ENCODE peak calls at places on chromosomes 3 and 15, in seven cellular contexts. Q is breast epithelium; K is naive thymus-derived CD4-positive, alpha-beta T cell; M is heart left ventricle; R is H7; W is trophoblast cell; S is CD8-positive, alpha-beta T cell. H is an unnamed sample.

GRCh38 chr3:152100491-152101086 is 168.1 kb upstream of the MBNL1 start:
- DNase-seq in M (no peak), K (no peak), Q (no peak), S (peak; percentile 2), R (no peak), W (no peak), H (no peak)

GRCh38 chr15:40235201-40235890 is 3.5 kb upstream of the PAK6 start:
- DNase-seq in M (no peak), Q (no peak), K (no peak), R (peak; percentile 73), S (no peak), W (no peak), H (no peak)

GRCh38 chr3:69695933-69696332 is 43.3 kb upstream of the MITF start:
- DNase-seq in K (no peak), M (no peak), Q (no peak), R (no peak), W (no peak), S (no peak), H (no peak)

GRCh38 chr15:74787251-74788041 is 5.6 kb downstream of the CSK start:
- DNase-seq in W (no peak), S (peak; percentile 84), Q (no peak), R (peak; percentile 92), K (peak; percentile 95), M (peak; percentile 83), H (peak; percentile 72)

GRCh38 chr3:174376346-174376745 is 482.8 kb upstream of the NAALADL2 start:
- DNase-seq in K (no peak), Q (no peak), M (no peak), W (no peak), R (no peak), S (no peak), H (no peak)

GRCh38 chr15:50979041-50979440 is 70.6 kb downstream of the AP4E1 start:
- DNase-seq in R (no peak), W (no peak), M (no peak), Q (no peak), K (no peak), S (no peak), H (no peak)

GRCh38 chr3:39809995-39810595 is 686 bp downstream of the MYRIP start:
- DNase-seq in R (peak; percentile 51), W (no peak), M (no peak), Q (no peak), S (no peak), K (no peak), H (peak; percentile 29)

GRCh38 chr15:63598467-63599400 is 1.5 kb downstream of the FBXL22 start:
- DNase-seq in K (no peak), R (no peak), Q (no peak), S (no peak), W (no peak), M (no peak), H (peak; percentile 70)

GRCh38 chr3:122383915-122384697 is at the start of gene FAM162A:
- DNase-seq in W (peak; percentile 97), Q (peak; percentile 90), R (peak; percentile 90), K (peak; percentile 90), S (peak; percentile 92), M (peak; percentile 97), H (peak; percentile 96)

GRCh38 chr3:172868565-172869172 is 118.1 kb downstream of the ECT2 start:
- DNase-seq in R (no peak), M (no peak), W (no peak), K (no peak), S (no peak), Q (no peak), H (no peak)

GRCh38 chr15:70065006-70065722 is 32.6 kb downstream of the TLE3 start:
- DNase-seq in K (no peak), R (no peak), M (no peak), S (no peak), Q (no peak), W (no peak), H (peak; percentile 85)
- H3K36me3 ChIP-seq in K (peaks cover 88% of the 10 kb centered on the region), R (peaks cover 37% of the 10 kb centered on the region), M (peaks cover 63% of the 10 kb centered on the region), S (peaks cover 62% of the 10 kb centered on the region), Q (peaks cover 5% of the 10 kb centered on the region), W (peaks cover 68% of the 10 kb centered on the region), H (peaks cover 55% of the 10 kb centered on the region)

DNA sequence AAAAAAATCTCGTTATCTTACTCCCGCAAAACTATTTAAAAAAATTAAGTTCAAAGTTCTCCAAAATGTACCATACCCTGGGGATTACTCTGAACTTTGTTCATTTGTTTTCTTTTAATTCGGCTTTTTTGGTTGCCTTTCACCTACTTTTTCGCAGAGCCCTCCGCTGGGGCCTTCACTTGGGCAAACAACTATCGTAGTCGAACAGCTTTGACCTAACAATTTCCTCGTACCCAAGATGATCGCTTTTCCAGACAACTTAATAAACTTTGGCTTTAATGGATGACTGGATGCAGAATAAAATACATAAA is 2.7 kb downstream of the HDDC3 start:
- DNase-seq in Q (no peak), K (no peak), W (no peak), M (no peak), S (no peak), R (no peak), H (no peak)
- H3K4me3 ChIP-seq in Q (peak overlapping the region; percentile 88), K (peak overlapping the region; percentile 68), W (no peak overlapping the region), M (peak overlapping the region; percentile 64), S (peak overlapping the region; percentile 80), R (no peak overlapping the region), H (peak overlapping the region; percentile 68)

GRCh38 chr3:37993067-37993809 is 2.7 kb downstream of the VILL start:
- DNase-seq in K (no peak), R (peak; percentile 10), Q (peak; percentile 46), S (no peak), M (no peak), W (no peak), H (peak; percentile 25)
- H3K36me3 ChIP-seq in K (peaks cover 4% of the 10 kb centered on the region), R (no peaks in the 10 kb centered on the region), Q (no peaks in the 10 kb centered on the region), S (peaks cover 7% of the 10 kb centered on the region), M (no peaks in the 10 kb centered on the region), W (no peaks in the 10 kb centered on the region), H (no peaks in the 10 kb centered on the region)

DNA sequence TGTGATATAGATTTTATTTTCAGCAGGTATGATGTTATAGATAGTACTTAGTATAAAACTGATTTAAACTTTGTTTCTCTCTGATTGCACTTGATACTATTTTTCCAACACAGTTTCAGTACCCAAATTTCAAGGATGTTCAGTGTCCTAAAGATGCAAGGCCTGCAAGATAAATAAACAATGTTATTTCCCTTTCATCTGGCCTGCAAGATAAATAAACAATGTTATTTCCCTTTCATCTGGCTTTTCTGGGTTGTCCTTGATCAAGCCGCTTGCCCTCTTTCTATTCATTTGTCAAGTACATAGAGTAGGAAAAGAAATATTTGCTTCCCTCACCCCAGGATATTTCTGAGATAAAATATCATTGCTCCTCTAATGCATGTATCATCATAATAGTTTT is 571.0 kb downstream of the FGF12 start:
- DNase-seq in R (no peak), K (no peak), S (no peak), W (no peak), M (no peak), Q (no peak), H (no peak)
- H3K4me3 ChIP-seq in R (no peak overlapping the region), K (no peak overlapping the region), S (no peak overlapping the region), W (no peak overlapping the region), M (no peak overlapping the region), Q (no peak overlapping the region), H (no peak overlapping the region)

DNA sequence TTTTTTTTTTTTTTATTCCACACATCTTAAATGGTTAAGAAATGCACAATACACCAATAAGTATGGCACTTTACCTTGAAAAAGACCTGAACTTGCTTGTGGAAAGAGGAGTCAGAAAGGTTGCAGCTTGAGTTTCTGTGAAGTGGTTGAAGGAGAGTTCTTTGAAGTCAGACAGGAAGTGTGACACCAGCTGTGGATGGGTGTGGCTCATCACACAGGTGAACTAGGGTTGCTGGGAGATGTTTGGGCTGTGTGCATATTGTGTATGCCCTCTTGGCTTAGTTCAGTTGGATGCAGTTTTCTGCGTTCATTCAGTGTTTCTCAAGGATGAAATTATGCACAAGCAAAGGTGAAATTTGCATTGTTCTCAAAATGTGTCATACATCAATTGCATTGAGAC is 6.3 kb downstream of the AEN start:
- DNase-seq in W (no peak), M (no peak), S (peak; percentile 61), R (no peak), Q (no peak), K (peak; percentile 92), H (no peak)
- H3K36me3 ChIP-seq in W (peaks cover 64% of the 10 kb centered on the region), M (peaks cover 56% of the 10 kb centered on the region), S (peaks cover 21% of the 10 kb centered on the region), R (peaks cover 73% of the 10 kb centered on the region), Q (no peaks in the 10 kb centered on the region), K (peaks cover 30% of the 10 kb centered on the region), H (peaks cover 23% of the 10 kb centered on the region)

GRCh38 chr3:44885618-44886017 is 11.2 kb downstream of the TGM4 start:
- DNase-seq in M (no peak), R (no peak), S (no peak), K (no peak), Q (no peak), W (no peak), H (no peak)

GRCh38 chr3:44886561-44886960 is 12.2 kb downstream of the TGM4 start:
- DNase-seq in M (no peak), W (no peak), R (no peak), Q (no peak), S (no peak), K (no peak), H (no peak)

GRCh38 chr3:44887101-44887500 is 12.7 kb downstream of the TGM4 start:
- DNase-seq in Q (no peak), K (no peak), W (no peak), S (no peak), M (no peak), R (no peak), H (no peak)

GRCh38 chr3:44883213-44883955 is 9.0 kb downstream of the TGM4 start:
- DNase-seq in K (no peak), S (no peak), R (no peak), M (no peak), Q (no peak), W (no peak), H (no peak)

DNA sequence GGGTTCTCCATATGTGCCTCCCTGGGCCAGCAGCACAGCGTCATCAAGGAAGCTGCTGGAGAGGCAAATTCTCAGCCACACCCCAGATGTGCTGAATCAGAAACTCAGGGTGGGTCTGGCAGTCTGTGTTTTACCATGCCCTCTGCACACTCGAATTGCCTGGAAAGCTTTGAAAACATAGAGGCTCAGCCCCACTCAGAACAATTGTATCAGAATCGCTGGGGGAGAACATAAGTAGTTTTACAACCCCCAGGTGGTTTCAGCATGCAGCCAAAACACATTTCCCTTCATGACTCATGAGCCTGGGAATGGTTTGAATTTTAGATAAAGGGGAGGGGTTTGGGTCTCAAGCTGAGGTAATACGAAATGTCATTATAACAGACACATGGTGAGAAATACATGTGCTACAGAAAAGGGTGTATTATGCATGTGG is 9.6 kb downstream of the TGM4 start:
- DNase-seq in K (no peak), M (no peak), Q (no peak), W (peak; percentile 15), R (no peak), S (no peak), H (no peak)
- H3K4me3 ChIP-seq in K (no peak overlapping the region), M (no peak overlapping the region), Q (no peak overlapping the region), W (no peak overlapping the region), R (no peak overlapping the region), S (no peak overlapping the region), H (no peak overlapping the region)

H was measured in stomach.